ENCODE peak calls at places on chromosomes 7 and 10, in five cellular contexts. O, X, N, J and Y are unnamed samples. For H3K4me1, the result is how much of the 10 kb centered on the place peaks cover.

GRCh38 chr10:77910524-77911145 is 15.9 kb downstream of the DLG5 start:
- DNase-seq in J (no peak), X (no peak), N (no peak), O (no peak), Y (no peak)

GRCh38 chr7:126930166-126930565 is 322.6 kb downstream of the GRM8 start:
- DNase-seq in X (no peak), N (no peak), J (no peak), O (no peak), Y (no peak)

GRCh38 chr10:88553116-88553752 is 29.9 kb downstream of the RNLS start:
- DNase-seq in J (peak), O (peak), N (peak), X (peak), Y (peak)

GRCh38 chr10:3727268-3727667 is 57.7 kb downstream of the KLF6 start:
- DNase-seq in J (peak), N (no peak), X (no peak), O (no peak), Y (no peak)

GRCh38 chr7:85381212-85381611 is 194.4 kb upstream of the SEMA3D start:
- DNase-seq in O (no peak), N (no peak), J (no peak), X (no peak), Y (no peak)

GRCh38 chr10:103688451-103688850 is 166.9 kb downstream of the SH3PXD2A start:
- DNase-seq in X (no peak), N (no peak), O (no peak), J (no peak), Y (no peak)

GRCh38 chr7:136555933-136556332 is 312.5 kb upstream of the CHRM2 start:
- DNase-seq in O (no peak), J (no peak), N (no peak), X (no peak), Y (no peak)

GRCh38 chr7:90574136-90574819 is 21.8 kb upstream of the CDK14 start:
- DNase-seq in X (no peak), J (no peak), O (no peak), N (no peak), Y (peak)

GRCh38 chr7:28298870-28299484 is 113.3 kb upstream of the CREB5 start:
- DNase-seq in O (peak), X (no peak), J (peak), N (peak), Y (peak)

GRCh38 chr10:60629332-60629731 is 148.9 kb upstream of the CDK1 start:
- DNase-seq in J (no peak), O (no peak), X (no peak), N (no peak), Y (no peak)

GRCh38 chr7:139827042-139827441 is 2.0 kb upstream of the TBXAS1 start:
- DNase-seq in X (no peak), J (no peak), O (no peak), N (no peak), Y (no peak)

GRCh38 chr10:18659784-18660561 is 742 bp downstream of the ARL5B start:
- DNase-seq in X (peak), J (peak), O (no peak), N (peak), Y (peak)

GRCh38 chr7:135508853-135509588 is 881 bp downstream of the CNOT4 start:
- DNase-seq in N (peak), J (peak), O (peak), X (peak), Y (peak)

GRCh38 chr10:121237718-121238117 is 360.5 kb downstream of the FGFR2 start:
- DNase-seq in N (peak), O (no peak), J (no peak), X (no peak), Y (no peak)

GRCh38 chr7:96090756-96091155 is 231.1 kb downstream of the SLC25A13 start:
- DNase-seq in J (no peak), N (no peak), O (no peak), X (no peak), Y (no peak)

GRCh38 chr7:127556404-127556803 is 29.0 kb downstream of the GCC1 start:
- DNase-seq in X (no peak), J (no peak), N (no peak), O (no peak), Y (no peak)

DNA sequence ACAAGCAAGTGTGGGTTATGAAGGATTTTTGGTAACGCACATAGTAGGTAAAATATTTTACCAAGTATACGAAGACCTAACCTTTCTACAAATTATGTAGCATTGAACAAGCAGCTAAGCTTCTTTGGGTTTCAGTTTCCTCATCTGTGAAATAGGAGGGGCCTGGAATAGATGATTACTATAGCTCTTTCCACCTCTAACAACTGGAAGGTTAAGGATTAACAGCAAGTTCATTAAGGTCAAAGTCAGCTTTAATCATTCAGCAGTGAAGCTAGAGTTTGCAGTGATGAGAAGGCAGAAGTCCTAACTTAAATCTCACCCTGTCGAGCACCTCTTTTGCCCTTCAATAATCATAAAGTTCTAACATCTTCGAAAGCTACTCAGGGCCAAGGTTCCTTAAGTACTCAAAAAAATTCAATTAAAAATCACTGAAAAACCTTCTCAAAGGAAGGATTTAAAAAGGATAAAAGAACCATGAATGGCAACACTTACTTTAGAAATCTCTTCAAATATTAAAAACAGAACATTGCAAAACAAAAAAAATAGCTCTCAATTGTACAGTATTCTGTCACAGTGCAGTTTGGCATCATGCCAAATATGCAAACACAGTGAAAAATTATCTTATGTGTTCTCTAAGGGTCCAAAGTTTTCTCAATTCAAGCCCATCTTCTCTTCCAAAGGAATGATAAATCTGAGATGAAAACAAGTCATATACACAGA is 151.9 kb upstream of the SLC13A1 start:
- DNase-seq in X (no peak), J (no peak), N (no peak), O (no peak), Y (no peak)
- TF ChIP-seq BHLHE40 in X (no peak), J (no peak), N (no peak), O (no peak), Y (no peak)

GRCh38 chr10:34524369-34525091 is 290.6 kb downstream of the PARD3 start:
- DNase-seq in J (no peak), N (no peak), O (no peak), X (peak), Y (no peak)

GRCh38 chr10:34523017-34523767 is 291.9 kb downstream of the PARD3 start:
- DNase-seq in X (no peak), J (no peak), O (no peak), N (no peak), Y (peak)

GRCh38 chr10:34520084-34520483 is 295.0 kb downstream of the PARD3 start:
- DNase-seq in N (no peak), X (no peak), O (no peak), J (peak), Y (no peak)

GRCh38 chr10:34522542-34522941 is 292.6 kb downstream of the PARD3 start:
- DNase-seq in J (no peak), X (no peak), N (peak), O (peak), Y (peak)

GRCh38 chr10:34520510-34520909 is 294.6 kb downstream of the PARD3 start:
- DNase-seq in X (no peak), N (no peak), J (no peak), O (no peak), Y (no peak)
- H3K4me1 ChIP-seq in X (under half), N (under half), J (under half), O (under half), Y (under half)

GRCh38 chr10:5508161-5508604 is 8.8 kb upstream of the CALML5 start:
- DNase-seq in O (no peak), J (no peak), X (no peak), N (no peak), Y (no peak)
- TF ChIP-seq BHLHE40 in O (no peak), J (no peak), X (no peak), N (no peak), Y (no peak)

GRCh38 chr7:153808117-153808516 is 244.1 kb upstream of the DPP6 start:
- DNase-seq in N (no peak), O (no peak), J (no peak), X (no peak), Y (no peak)
- H3K4me1 ChIP-seq in N (under half), O (under half), J (under half), X (under half), Y (under half)

GRCh38 chr10:118373786-118374185 is 31.7 kb upstream of the FAM204A start:
- DNase-seq in O (no peak), X (no peak), J (peak), N (no peak), Y (peak)
- TF ChIP-seq BHLHE40 in O (no peak), X (no peak), J (no peak), N (no peak), Y (no peak)